ENCODE peak calls at places on chromosome 20, in eight cellular contexts. One of them, this sample, is unnamed.

GRCh38 chr20:59006167-59006863 is 739 bp downstream of the CTSZ start:
- DNase-seq in nephron progenitor cell: no peak
- DNase-seq in transverse colon: peak; percentile 56
- DNase-seq in iris pigment epithelial cell: no peak
- DNase-seq in HCEC 1CT: peak; percentile 45
- DNase-seq in activated T-helper 1 cell treated with anti-CD3 and anti-CD28 coated beads, Interleukin-12 subunit alpha, Interleukin-12 subunit beta, Interleukin-2, Interleukin-4 antibody, amounts not matched to agents 30 ng/mL and 10 ng/mL and 1 ng/mL, durations not matched to agents 14 hours and 24 hours and 36 hours: no peak
- DNase-seq in NCI-H1105 treated with DMSO at 0.1 percent for 48 hours: no peak
- DNase-seq in dorsolateral prefrontal cortex: no peak
- DNase-seq in this sample: no peak

GRCh38 chr20:50308513-50309279 is 118.1 kb downstream of the CEBPB start:
- DNase-seq in nephron progenitor cell: peak; percentile 52
- DNase-seq in transverse colon: peak; percentile 78
- DNase-seq in iris pigment epithelial cell: peak; percentile 95
- DNase-seq in HCEC 1CT: peak; percentile 97
- DNase-seq in activated T-helper 1 cell treated with anti-CD3 and anti-CD28 coated beads, Interleukin-12 subunit alpha, Interleukin-12 subunit beta, Interleukin-2, Interleukin-4 antibody, amounts not matched to agents 30 ng/mL and 10 ng/mL and 1 ng/mL, durations not matched to agents 14 hours and 24 hours and 36 hours: no peak
- DNase-seq in NCI-H1105 treated with DMSO at 0.1 percent for 48 hours: no peak
- DNase-seq in dorsolateral prefrontal cortex: no peak
- DNase-seq in this sample: no peak

GRCh38 chr20:10987651-10988383 is 314.0 kb upstream of the JAG1 start:
- DNase-seq in nephron progenitor cell: no peak
- DNase-seq in transverse colon: no peak
- DNase-seq in iris pigment epithelial cell: peak; percentile 46
- DNase-seq in HCEC 1CT: no peak
- DNase-seq in activated T-helper 1 cell treated with anti-CD3 and anti-CD28 coated beads, Interleukin-12 subunit alpha, Interleukin-12 subunit beta, Interleukin-2, Interleukin-4 antibody, amounts not matched to agents 30 ng/mL and 10 ng/mL and 1 ng/mL, durations not matched to agents 14 hours and 24 hours and 36 hours: no peak
- DNase-seq in NCI-H1105 treated with DMSO at 0.1 percent for 48 hours: no peak
- DNase-seq in dorsolateral prefrontal cortex: no peak
- DNase-seq in this sample: no peak

GRCh38 chr20:31967830-31968249 is at the start of gene XKR7:
- DNase-seq in nephron progenitor cell: peak; percentile 70
- DNase-seq in transverse colon: no peak
- DNase-seq in iris pigment epithelial cell: no peak
- DNase-seq in HCEC 1CT: no peak
- DNase-seq in activated T-helper 1 cell treated with anti-CD3 and anti-CD28 coated beads, Interleukin-12 subunit alpha, Interleukin-12 subunit beta, Interleukin-2, Interleukin-4 antibody, amounts not matched to agents 30 ng/mL and 10 ng/mL and 1 ng/mL, durations not matched to agents 14 hours and 24 hours and 36 hours: no peak
- DNase-seq in NCI-H1105 treated with DMSO at 0.1 percent for 48 hours: peak; percentile 80
- DNase-seq in dorsolateral prefrontal cortex: no peak
- DNase-seq in this sample: no peak

GRCh38 chr20:34122274-34122980 is 10.4 kb upstream of the EIF2S2 start:
- DNase-seq in nephron progenitor cell: no peak
- DNase-seq in transverse colon: no peak
- DNase-seq in iris pigment epithelial cell: no peak
- DNase-seq in HCEC 1CT: no peak
- DNase-seq in activated T-helper 1 cell treated with anti-CD3 and anti-CD28 coated beads, Interleukin-12 subunit alpha, Interleukin-12 subunit beta, Interleukin-2, Interleukin-4 antibody, amounts not matched to agents 30 ng/mL and 10 ng/mL and 1 ng/mL, durations not matched to agents 14 hours and 24 hours and 36 hours: no peak
- DNase-seq in NCI-H1105 treated with DMSO at 0.1 percent for 48 hours: no peak
- DNase-seq in dorsolateral prefrontal cortex: no peak
- DNase-seq in this sample: no peak

GRCh38 chr20:1293641-1294379 is 27.7 kb downstream of the SNPH start:
- DNase-seq in nephron progenitor cell: no peak
- DNase-seq in transverse colon: no peak
- DNase-seq in iris pigment epithelial cell: no peak
- DNase-seq in HCEC 1CT: no peak
- DNase-seq in activated T-helper 1 cell treated with anti-CD3 and anti-CD28 coated beads, Interleukin-12 subunit alpha, Interleukin-12 subunit beta, Interleukin-2, Interleukin-4 antibody, amounts not matched to agents 30 ng/mL and 10 ng/mL and 1 ng/mL, durations not matched to agents 14 hours and 24 hours and 36 hours: no peak
- DNase-seq in NCI-H1105 treated with DMSO at 0.1 percent for 48 hours: no peak
- DNase-seq in dorsolateral prefrontal cortex: no peak
- DNase-seq in this sample: no peak

GRCh38 chr20:36544134-36545018 is 3.1 kb downstream of the MYL9 start:
- DNase-seq in nephron progenitor cell: no peak
- DNase-seq in transverse colon: no peak
- DNase-seq in iris pigment epithelial cell: peak; percentile 51
- DNase-seq in HCEC 1CT: peak; percentile 70
- DNase-seq in activated T-helper 1 cell treated with anti-CD3 and anti-CD28 coated beads, Interleukin-12 subunit alpha, Interleukin-12 subunit beta, Interleukin-2, Interleukin-4 antibody, amounts not matched to agents 30 ng/mL and 10 ng/mL and 1 ng/mL, durations not matched to agents 14 hours and 24 hours and 36 hours: no peak
- DNase-seq in NCI-H1105 treated with DMSO at 0.1 percent for 48 hours: peak; percentile 18
- DNase-seq in dorsolateral prefrontal cortex: no peak
- DNase-seq in this sample: no peak

GRCh38 chr20:59291740-59292139 is 8.7 kb upstream of the EDN3 start:
- DNase-seq in nephron progenitor cell: no peak
- DNase-seq in transverse colon: peak; percentile 46
- DNase-seq in iris pigment epithelial cell: no peak
- DNase-seq in HCEC 1CT: no peak
- DNase-seq in activated T-helper 1 cell treated with anti-CD3 and anti-CD28 coated beads, Interleukin-12 subunit alpha, Interleukin-12 subunit beta, Interleukin-2, Interleukin-4 antibody, amounts not matched to agents 30 ng/mL and 10 ng/mL and 1 ng/mL, durations not matched to agents 14 hours and 24 hours and 36 hours: no peak
- DNase-seq in NCI-H1105 treated with DMSO at 0.1 percent for 48 hours: no peak
- DNase-seq in dorsolateral prefrontal cortex: no peak
- DNase-seq in this sample: no peak

GRCh38 chr20:47362361-47363219 is 6.1 kb upstream of the ZMYND8 start:
- DNase-seq in nephron progenitor cell: no peak
- DNase-seq in transverse colon: no peak
- DNase-seq in iris pigment epithelial cell: no peak
- DNase-seq in HCEC 1CT: no peak
- DNase-seq in activated T-helper 1 cell treated with anti-CD3 and anti-CD28 coated beads, Interleukin-12 subunit alpha, Interleukin-12 subunit beta, Interleukin-2, Interleukin-4 antibody, amounts not matched to agents 30 ng/mL and 10 ng/mL and 1 ng/mL, durations not matched to agents 14 hours and 24 hours and 36 hours: no peak
- DNase-seq in NCI-H1105 treated with DMSO at 0.1 percent for 48 hours: no peak
- DNase-seq in dorsolateral prefrontal cortex: no peak
- DNase-seq in this sample: no peak

GRCh38 chr20:33600414-33600813 is 61.7 kb upstream of the C20orf144 start:
- DNase-seq in nephron progenitor cell: no peak
- DNase-seq in transverse colon: no peak
- DNase-seq in iris pigment epithelial cell: no peak
- DNase-seq in HCEC 1CT: no peak
- DNase-seq in activated T-helper 1 cell treated with anti-CD3 and anti-CD28 coated beads, Interleukin-12 subunit alpha, Interleukin-12 subunit beta, Interleukin-2, Interleukin-4 antibody, amounts not matched to agents 30 ng/mL and 10 ng/mL and 1 ng/mL, durations not matched to agents 14 hours and 24 hours and 36 hours: no peak
- DNase-seq in NCI-H1105 treated with DMSO at 0.1 percent for 48 hours: no peak
- DNase-seq in dorsolateral prefrontal cortex: no peak
- DNase-seq in this sample: no peak

GRCh38 chr20:20212675-20213096 is 155.2 kb upstream of the INSM1 start:
- DNase-seq in nephron progenitor cell: no peak
- DNase-seq in transverse colon: no peak
- DNase-seq in iris pigment epithelial cell: no peak
- DNase-seq in HCEC 1CT: no peak
- DNase-seq in activated T-helper 1 cell treated with anti-CD3 and anti-CD28 coated beads, Interleukin-12 subunit alpha, Interleukin-12 subunit beta, Interleukin-2, Interleukin-4 antibody, amounts not matched to agents 30 ng/mL and 10 ng/mL and 1 ng/mL, durations not matched to agents 14 hours and 24 hours and 36 hours: no peak
- DNase-seq in NCI-H1105 treated with DMSO at 0.1 percent for 48 hours: peak; percentile 55
- DNase-seq in dorsolateral prefrontal cortex: no peak
- DNase-seq in this sample: no peak

GRCh38 chr20:22836877-22837276 is 198.2 kb upstream of the SSTR4 start:
- DNase-seq in nephron progenitor cell: no peak
- DNase-seq in transverse colon: no peak
- DNase-seq in iris pigment epithelial cell: peak; percentile 59
- DNase-seq in HCEC 1CT: no peak
- DNase-seq in activated T-helper 1 cell treated with anti-CD3 and anti-CD28 coated beads, Interleukin-12 subunit alpha, Interleukin-12 subunit beta, Interleukin-2, Interleukin-4 antibody, amounts not matched to agents 30 ng/mL and 10 ng/mL and 1 ng/mL, durations not matched to agents 14 hours and 24 hours and 36 hours: no peak
- DNase-seq in NCI-H1105 treated with DMSO at 0.1 percent for 48 hours: no peak
- DNase-seq in dorsolateral prefrontal cortex: no peak
- DNase-seq in this sample: no peak

GRCh38 chr20:61601853-61602252 is 349.8 kb downstream of the CDH4 start:
- DNase-seq in nephron progenitor cell: no peak
- DNase-seq in transverse colon: no peak
- DNase-seq in iris pigment epithelial cell: no peak
- DNase-seq in HCEC 1CT: no peak
- DNase-seq in activated T-helper 1 cell treated with anti-CD3 and anti-CD28 coated beads, Interleukin-12 subunit alpha, Interleukin-12 subunit beta, Interleukin-2, Interleukin-4 antibody, amounts not matched to agents 30 ng/mL and 10 ng/mL and 1 ng/mL, durations not matched to agents 14 hours and 24 hours and 36 hours: no peak
- DNase-seq in NCI-H1105 treated with DMSO at 0.1 percent for 48 hours: no peak
- DNase-seq in dorsolateral prefrontal cortex: no peak
- DNase-seq in this sample: no peak

GRCh38 chr20:4898845-4899244 is 102.5 kb downstream of the SLC23A2 start:
- DNase-seq in nephron progenitor cell: no peak
- DNase-seq in transverse colon: no peak
- DNase-seq in iris pigment epithelial cell: no peak
- DNase-seq in HCEC 1CT: no peak
- DNase-seq in activated T-helper 1 cell treated with anti-CD3 and anti-CD28 coated beads, Interleukin-12 subunit alpha, Interleukin-12 subunit beta, Interleukin-2, Interleukin-4 antibody, amounts not matched to agents 30 ng/mL and 10 ng/mL and 1 ng/mL, durations not matched to agents 14 hours and 24 hours and 36 hours: no peak
- DNase-seq in NCI-H1105 treated with DMSO at 0.1 percent for 48 hours: no peak
- DNase-seq in dorsolateral prefrontal cortex: no peak
- DNase-seq in this sample: no peak

GRCh38 chr20:39259808-39260207 is 297.7 kb downstream of the DHX35 start:
- DNase-seq in nephron progenitor cell: no peak
- DNase-seq in transverse colon: no peak
- DNase-seq in iris pigment epithelial cell: no peak
- DNase-seq in HCEC 1CT: no peak
- DNase-seq in activated T-helper 1 cell treated with anti-CD3 and anti-CD28 coated beads, Interleukin-12 subunit alpha, Interleukin-12 subunit beta, Interleukin-2, Interleukin-4 antibody, amounts not matched to agents 30 ng/mL and 10 ng/mL and 1 ng/mL, durations not matched to agents 14 hours and 24 hours and 36 hours: no peak
- DNase-seq in NCI-H1105 treated with DMSO at 0.1 percent for 48 hours: no peak
- DNase-seq in dorsolateral prefrontal cortex: no peak
- DNase-seq in this sample: peak; percentile 38

GRCh38 chr20:37179671-37180524 is 550 bp upstream of the MROH8 start:
- DNase-seq in nephron progenitor cell: no peak
- DNase-seq in transverse colon: no peak
- DNase-seq in iris pigment epithelial cell: peak; percentile 83
- DNase-seq in HCEC 1CT: peak; percentile 73
- DNase-seq in activated T-helper 1 cell treated with anti-CD3 and anti-CD28 coated beads, Interleukin-12 subunit alpha, Interleukin-12 subunit beta, Interleukin-2, Interleukin-4 antibody, amounts not matched to agents 30 ng/mL and 10 ng/mL and 1 ng/mL, durations not matched to agents 14 hours and 24 hours and 36 hours: no peak
- DNase-seq in NCI-H1105 treated with DMSO at 0.1 percent for 48 hours: no peak
- DNase-seq in dorsolateral prefrontal cortex: no peak
- DNase-seq in this sample: no peak

GRCh38 chr20:6818033-6818808 is 50.7 kb downstream of the BMP2 start:
- DNase-seq in nephron progenitor cell: no peak
- DNase-seq in transverse colon: no peak
- DNase-seq in iris pigment epithelial cell: peak; percentile 31
- DNase-seq in HCEC 1CT: peak; percentile 6
- DNase-seq in activated T-helper 1 cell treated with anti-CD3 and anti-CD28 coated beads, Interleukin-12 subunit alpha, Interleukin-12 subunit beta, Interleukin-2, Interleukin-4 antibody, amounts not matched to agents 30 ng/mL and 10 ng/mL and 1 ng/mL, durations not matched to agents 14 hours and 24 hours and 36 hours: no peak
- DNase-seq in NCI-H1105 treated with DMSO at 0.1 percent for 48 hours: no peak
- DNase-seq in dorsolateral prefrontal cortex: no peak
- DNase-seq in this sample: no peak

GRCh38 chr20:50292324-50293243 is 102.0 kb downstream of the CEBPB start:
- DNase-seq in nephron progenitor cell: peak; percentile 32
- DNase-seq in transverse colon: peak; percentile 83
- DNase-seq in iris pigment epithelial cell: peak; percentile 96
- DNase-seq in HCEC 1CT: peak; percentile 97
- DNase-seq in activated T-helper 1 cell treated with anti-CD3 and anti-CD28 coated beads, Interleukin-12 subunit alpha, Interleukin-12 subunit beta, Interleukin-2, Interleukin-4 antibody, amounts not matched to agents 30 ng/mL and 10 ng/mL and 1 ng/mL, durations not matched to agents 14 hours and 24 hours and 36 hours: no peak
- DNase-seq in NCI-H1105 treated with DMSO at 0.1 percent for 48 hours: no peak
- DNase-seq in dorsolateral prefrontal cortex: no peak
- DNase-seq in this sample: peak; percentile 83

GRCh38 chr20:63059684-63060056 is 52.9 kb upstream of the BHLHE23 start:
- DNase-seq in nephron progenitor cell: no peak
- DNase-seq in transverse colon: no peak
- DNase-seq in iris pigment epithelial cell: no peak
- DNase-seq in HCEC 1CT: no peak
- DNase-seq in activated T-helper 1 cell treated with anti-CD3 and anti-CD28 coated beads, Interleukin-12 subunit alpha, Interleukin-12 subunit beta, Interleukin-2, Interleukin-4 antibody, amounts not matched to agents 30 ng/mL and 10 ng/mL and 1 ng/mL, durations not matched to agents 14 hours and 24 hours and 36 hours: no peak
- DNase-seq in NCI-H1105 treated with DMSO at 0.1 percent for 48 hours: no peak
- DNase-seq in dorsolateral prefrontal cortex: peak; percentile 39
- DNase-seq in this sample: no peak

GRCh38 chr20:18533491-18533890 is 25.8 kb downstream of the SEC23B start:
- DNase-seq in nephron progenitor cell: no peak
- DNase-seq in transverse colon: no peak
- DNase-seq in iris pigment epithelial cell: peak; percentile 36
- DNase-seq in HCEC 1CT: no peak
- DNase-seq in activated T-helper 1 cell treated with anti-CD3 and anti-CD28 coated beads, Interleukin-12 subunit alpha, Interleukin-12 subunit beta, Interleukin-2, Interleukin-4 antibody, amounts not matched to agents 30 ng/mL and 10 ng/mL and 1 ng/mL, durations not matched to agents 14 hours and 24 hours and 36 hours: no peak
- DNase-seq in NCI-H1105 treated with DMSO at 0.1 percent for 48 hours: no peak
- DNase-seq in dorsolateral prefrontal cortex: no peak
- DNase-seq in this sample: no peak

GRCh38 chr20:33668087-33668790 is 1.5 kb downstream of the ACTL10 start:
- DNase-seq in nephron progenitor cell: peak; percentile 76
- DNase-seq in transverse colon: no peak
- DNase-seq in iris pigment epithelial cell: no peak
- DNase-seq in HCEC 1CT: no peak
- DNase-seq in activated T-helper 1 cell treated with anti-CD3 and anti-CD28 coated beads, Interleukin-12 subunit alpha, Interleukin-12 subunit beta, Interleukin-2, Interleukin-4 antibody, amounts not matched to agents 30 ng/mL and 10 ng/mL and 1 ng/mL, durations not matched to agents 14 hours and 24 hours and 36 hours: no peak
- DNase-seq in NCI-H1105 treated with DMSO at 0.1 percent for 48 hours: no peak
- DNase-seq in dorsolateral prefrontal cortex: no peak
- DNase-seq in this sample: no peak

GRCh38 chr20:53708129-53708968 is 114.7 kb upstream of the ZNF217 start:
- DNase-seq in nephron progenitor cell: no peak
- DNase-seq in transverse colon: no peak
- DNase-seq in iris pigment epithelial cell: peak; percentile 65
- DNase-seq in HCEC 1CT: peak; percentile 68
- DNase-seq in activated T-helper 1 cell treated with anti-CD3 and anti-CD28 coated beads, Interleukin-12 subunit alpha, Interleukin-12 subunit beta, Interleukin-2, Interleukin-4 antibody, amounts not matched to agents 30 ng/mL and 10 ng/mL and 1 ng/mL, durations not matched to agents 14 hours and 24 hours and 36 hours: peak; percentile 26
- DNase-seq in NCI-H1105 treated with DMSO at 0.1 percent for 48 hours: no peak
- DNase-seq in dorsolateral prefrontal cortex: no peak
- DNase-seq in this sample: peak; percentile 65

GRCh38 chr20:35307666-35308653 is 15.7 kb upstream of the FAM83C start:
- DNase-seq in nephron progenitor cell: no peak
- DNase-seq in transverse colon: no peak
- DNase-seq in iris pigment epithelial cell: peak; percentile 52
- DNase-seq in HCEC 1CT: peak; percentile 92
- DNase-seq in activated T-helper 1 cell treated with anti-CD3 and anti-CD28 coated beads, Interleukin-12 subunit alpha, Interleukin-12 subunit beta, Interleukin-2, Interleukin-4 antibody, amounts not matched to agents 30 ng/mL and 10 ng/mL and 1 ng/mL, durations not matched to agents 14 hours and 24 hours and 36 hours: no peak
- DNase-seq in NCI-H1105 treated with DMSO at 0.1 percent for 48 hours: peak; percentile 94
- DNase-seq in dorsolateral prefrontal cortex: peak; percentile 79
- DNase-seq in this sample: no peak

GRCh38 chr20:7924692-7925091 is 15.6 kb downstream of the HAO1 start:
- DNase-seq in nephron progenitor cell: no peak
- DNase-seq in transverse colon: no peak
- DNase-seq in iris pigment epithelial cell: peak; percentile 92
- DNase-seq in HCEC 1CT: peak; percentile 94
- DNase-seq in activated T-helper 1 cell treated with anti-CD3 and anti-CD28 coated beads, Interleukin-12 subunit alpha, Interleukin-12 subunit beta, Interleukin-2, Interleukin-4 antibody, amounts not matched to agents 30 ng/mL and 10 ng/mL and 1 ng/mL, durations not matched to agents 14 hours and 24 hours and 36 hours: no peak
- DNase-seq in NCI-H1105 treated with DMSO at 0.1 percent for 48 hours: no peak
- DNase-seq in dorsolateral prefrontal cortex: no peak
- DNase-seq in this sample: no peak

GRCh38 chr20:33812673-33813462 is 1.7 kb downstream of the CHMP4B start:
- DNase-seq in nephron progenitor cell: peak; percentile 32
- DNase-seq in transverse colon: no peak
- DNase-seq in iris pigment epithelial cell: no peak
- DNase-seq in HCEC 1CT: peak; percentile 24
- DNase-seq in activated T-helper 1 cell treated with anti-CD3 and anti-CD28 coated beads, Interleukin-12 subunit alpha, Interleukin-12 subunit beta, Interleukin-2, Interleukin-4 antibody, amounts not matched to agents 30 ng/mL and 10 ng/mL and 1 ng/mL, durations not matched to agents 14 hours and 24 hours and 36 hours: no peak
- DNase-seq in NCI-H1105 treated with DMSO at 0.1 percent for 48 hours: no peak
- DNase-seq in dorsolateral prefrontal cortex: no peak
- DNase-seq in this sample: no peak

GRCh38 chr20:35254448-35254999 is 23.4 kb downstream of the MMP24OS start:
- DNase-seq in nephron progenitor cell: no peak
- DNase-seq in transverse colon: no peak
- DNase-seq in iris pigment epithelial cell: no peak
- DNase-seq in HCEC 1CT: no peak
- DNase-seq in activated T-helper 1 cell treated with anti-CD3 and anti-CD28 coated beads, Interleukin-12 subunit alpha, Interleukin-12 subunit beta, Interleukin-2, Interleukin-4 antibody, amounts not matched to agents 30 ng/mL and 10 ng/mL and 1 ng/mL, durations not matched to agents 14 hours and 24 hours and 36 hours: no peak
- DNase-seq in NCI-H1105 treated with DMSO at 0.1 percent for 48 hours: no peak
- DNase-seq in dorsolateral prefrontal cortex: no peak
- DNase-seq in this sample: no peak

GRCh38 chr20:46057856-46058655 is 29.0 kb downstream of the SLC12A5 start:
- DNase-seq in nephron progenitor cell: peak; percentile 44
- DNase-seq in transverse colon: peak; percentile 16
- DNase-seq in iris pigment epithelial cell: peak; percentile 57
- DNase-seq in HCEC 1CT: peak; percentile 14
- DNase-seq in activated T-helper 1 cell treated with anti-CD3 and anti-CD28 coated beads, Interleukin-12 subunit alpha, Interleukin-12 subunit beta, Interleukin-2, Interleukin-4 antibody, amounts not matched to agents 30 ng/mL and 10 ng/mL and 1 ng/mL, durations not matched to agents 14 hours and 24 hours and 36 hours: no peak
- DNase-seq in NCI-H1105 treated with DMSO at 0.1 percent for 48 hours: no peak
- DNase-seq in dorsolateral prefrontal cortex: no peak
- DNase-seq in this sample: peak; percentile 36

GRCh38 chr20:61178431-61179080 is 73.5 kb upstream of the CDH4 start:
- DNase-seq in nephron progenitor cell: peak; percentile 20
- DNase-seq in transverse colon: peak; percentile 9
- DNase-seq in iris pigment epithelial cell: no peak
- DNase-seq in HCEC 1CT: no peak
- DNase-seq in activated T-helper 1 cell treated with anti-CD3 and anti-CD28 coated beads, Interleukin-12 subunit alpha, Interleukin-12 subunit beta, Interleukin-2, Interleukin-4 antibody, amounts not matched to agents 30 ng/mL and 10 ng/mL and 1 ng/mL, durations not matched to agents 14 hours and 24 hours and 36 hours: no peak
- DNase-seq in NCI-H1105 treated with DMSO at 0.1 percent for 48 hours: no peak
- DNase-seq in dorsolateral prefrontal cortex: no peak
- DNase-seq in this sample: no peak

GRCh38 chr20:32448306-32449056 is 90.3 kb downstream of the ASXL1 start:
- DNase-seq in nephron progenitor cell: no peak
- DNase-seq in transverse colon: peak; percentile 6
- DNase-seq in iris pigment epithelial cell: no peak
- DNase-seq in HCEC 1CT: no peak
- DNase-seq in activated T-helper 1 cell treated with anti-CD3 and anti-CD28 coated beads, Interleukin-12 subunit alpha, Interleukin-12 subunit beta, Interleukin-2, Interleukin-4 antibody, amounts not matched to agents 30 ng/mL and 10 ng/mL and 1 ng/mL, durations not matched to agents 14 hours and 24 hours and 36 hours: no peak
- DNase-seq in NCI-H1105 treated with DMSO at 0.1 percent for 48 hours: no peak
- DNase-seq in dorsolateral prefrontal cortex: no peak
- DNase-seq in this sample: no peak

GRCh38 chr20:38961530-38962043 is 557 bp upstream of the DHX35 start:
- DNase-seq in nephron progenitor cell: no peak
- DNase-seq in transverse colon: no peak
- DNase-seq in iris pigment epithelial cell: peak; percentile 14
- DNase-seq in HCEC 1CT: no peak
- DNase-seq in activated T-helper 1 cell treated with anti-CD3 and anti-CD28 coated beads, Interleukin-12 subunit alpha, Interleukin-12 subunit beta, Interleukin-2, Interleukin-4 antibody, amounts not matched to agents 30 ng/mL and 10 ng/mL and 1 ng/mL, durations not matched to agents 14 hours and 24 hours and 36 hours: no peak
- DNase-seq in NCI-H1105 treated with DMSO at 0.1 percent for 48 hours: peak; percentile 52
- DNase-seq in dorsolateral prefrontal cortex: no peak
- DNase-seq in this sample: peak; percentile 52

GRCh38 chr20:63690001-63690897 is 6.2 kb upstream of the TNFRSF6B start:
- DNase-seq in nephron progenitor cell: no peak
- DNase-seq in transverse colon: no peak
- DNase-seq in iris pigment epithelial cell: no peak
- DNase-seq in HCEC 1CT: no peak
- DNase-seq in activated T-helper 1 cell treated with anti-CD3 and anti-CD28 coated beads, Interleukin-12 subunit alpha, Interleukin-12 subunit beta, Interleukin-2, Interleukin-4 antibody, amounts not matched to agents 30 ng/mL and 10 ng/mL and 1 ng/mL, durations not matched to agents 14 hours and 24 hours and 36 hours: no peak
- DNase-seq in NCI-H1105 treated with DMSO at 0.1 percent for 48 hours: no peak
- DNase-seq in dorsolateral prefrontal cortex: no peak
- DNase-seq in this sample: no peak